ENCODE peak calls at places on chromosomes 1 and 21, in ten cellular contexts. O is astrocyte of the spinal cord; J is left ventricle myocardium inferior; I is thoracic aorta; C is foreskin fibroblast; X is PC-3; W is cardiac muscle cell; P is mammary epithelial cell; E is breast epithelium; F is CD4-positive, alpha-beta T cell. Z is an unnamed sample.

GRCh38 chr21:45848352-45848751 is 133.2 kb upstream of the COL6A1 start:
- DNase-seq in O (no peak), J (no peak), I (no peak), C (no peak), X (no peak), W (no peak), P (no peak), E (no peak), F (no peak), Z (no peak)

GRCh38 chr1:20574686-20575543 is 14.0 kb upstream of the CDA start:
- DNase-seq in O (peak; percentile 75), J (peak; percentile 87), I (no peak), C (peak; percentile 88), X (peak; percentile 87), W (peak; percentile 87), P (peak; percentile 51), E (peak; percentile 74), F (peak; percentile 35), Z (peak; percentile 75)

GRCh38 chr21:31446206-31446900 is 102.3 kb upstream of the TIAM1 start:
- DNase-seq in O (no peak), J (no peak), I (no peak), C (no peak), X (no peak), W (no peak), P (no peak), E (no peak), F (peak; percentile 32), Z (no peak)

GRCh38 chr1:31708324-31708723 is 4.5 kb upstream of the COL16A1 start:
- DNase-seq in O (peak; percentile 62), J (no peak), I (no peak), C (peak; percentile 58), X (no peak), W (no peak), P (no peak), E (no peak), F (no peak), Z (peak; percentile 52)

GRCh38 chr1:181124206-181124825 is 35.8 kb downstream of the IER5 start:
- DNase-seq in O (no peak), J (no peak), I (no peak), C (no peak), X (no peak), W (no peak), P (no peak), E (no peak), F (no peak), Z (no peak)

GRCh38 chr1:245807954-245808719 is 653.4 kb downstream of the KIF26B start:
- DNase-seq in O (no peak), J (no peak), I (no peak), C (no peak), X (no peak), W (no peak), P (no peak), E (no peak), F (no peak), Z (no peak)

GRCh38 chr1:247103777-247104591 is at the start of gene ZNF669:
- DNase-seq in O (peak; percentile 97), J (peak; percentile 97), I (peak; percentile 86), C (peak; percentile 99), X (peak; percentile 98), W (peak; percentile 97), P (peak; percentile 92), E (peak; percentile 96), F (peak; percentile 85), Z (peak; percentile 93)

GRCh38 chr21:39082656-39083376 is 100.4 kb downstream of the PSMG1 start:
- DNase-seq in O (no peak), J (no peak), I (no peak), C (no peak), X (peak; percentile 45), W (no peak), P (peak; percentile 25), E (no peak), F (no peak), Z (no peak)

GRCh38 chr1:43315963-43316737 is 15.4 kb downstream of the TIE1 start:
- DNase-seq in O (no peak), J (no peak), I (no peak), C (peak; percentile 27), X (no peak), W (peak; percentile 53), P (no peak), E (peak; percentile 30), F (no peak), Z (peak; percentile 25)

GRCh38 chr1:116477428-116477827 is 93.4 kb downstream of the CD58 start:
- DNase-seq in O (no peak), J (no peak), I (no peak), C (no peak), X (no peak), W (peak; percentile 27), P (no peak), E (no peak), F (no peak), Z (no peak)

GRCh38 chr1:14881775-14882672 is 271.5 kb upstream of the TMEM51 start:
- DNase-seq in O (no peak), J (no peak), I (no peak), C (peak; percentile 16), X (no peak), W (peak; percentile 25), P (no peak), E (no peak), F (no peak), Z (no peak)

GRCh38 chr1:220498188-220498587 is 29.7 kb upstream of the MARK1 start:
- DNase-seq in O (no peak), J (no peak), I (no peak), C (peak; percentile 39), X (peak; percentile 50), W (peak; percentile 1), P (peak; percentile 92), E (no peak), F (no peak), Z (peak; percentile 11)

GRCh38 chr1:57770772-57771171 is 346.9 kb upstream of the DAB1 start:
- DNase-seq in O (no peak), J (no peak), I (no peak), C (peak; percentile 1), X (peak; percentile 22), W (peak; percentile 4), P (peak; percentile 6), E (no peak), F (no peak), Z (no peak)
- TF ChIP-seq CTCF in O (peak; percentile 31), J (peak; percentile 36), I (no peak), C (peak; percentile 24), X (peak; percentile 26), W (peak; percentile 11), P (peak; percentile 37), E (no peak), F (peak; percentile 10), Z (peak; percentile 48)

DNA sequence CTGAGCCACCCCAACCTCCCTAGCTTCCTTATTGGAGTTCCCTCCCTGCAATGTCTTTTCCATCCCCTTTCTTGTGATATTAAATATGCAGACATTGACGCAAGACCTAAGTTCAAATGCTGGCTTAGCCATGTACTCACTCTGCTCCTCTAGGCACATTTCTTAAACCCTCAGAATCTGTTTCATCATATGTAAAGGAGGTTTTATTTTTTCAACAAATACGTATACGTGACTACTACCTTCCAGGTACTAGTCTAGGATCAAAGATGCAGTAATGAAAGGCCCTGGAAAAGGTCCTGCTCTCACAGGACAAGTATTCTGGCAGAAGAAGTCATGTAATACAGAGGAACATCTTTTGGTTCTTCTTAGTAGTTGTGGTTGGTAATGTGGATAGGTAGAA is 98.6 kb downstream of the SIPA1L2 start:
- DNase-seq in O (no peak), J (no peak), I (no peak), C (no peak), X (no peak), W (no peak), P (no peak), E (no peak), F (no peak), Z (no peak)
- TF ChIP-seq CTCF in O (no peak), J (no peak), I (no peak), C (no peak), X (no peak), W (no peak), P (no peak), E (no peak), F (no peak), Z (no peak)

DNA sequence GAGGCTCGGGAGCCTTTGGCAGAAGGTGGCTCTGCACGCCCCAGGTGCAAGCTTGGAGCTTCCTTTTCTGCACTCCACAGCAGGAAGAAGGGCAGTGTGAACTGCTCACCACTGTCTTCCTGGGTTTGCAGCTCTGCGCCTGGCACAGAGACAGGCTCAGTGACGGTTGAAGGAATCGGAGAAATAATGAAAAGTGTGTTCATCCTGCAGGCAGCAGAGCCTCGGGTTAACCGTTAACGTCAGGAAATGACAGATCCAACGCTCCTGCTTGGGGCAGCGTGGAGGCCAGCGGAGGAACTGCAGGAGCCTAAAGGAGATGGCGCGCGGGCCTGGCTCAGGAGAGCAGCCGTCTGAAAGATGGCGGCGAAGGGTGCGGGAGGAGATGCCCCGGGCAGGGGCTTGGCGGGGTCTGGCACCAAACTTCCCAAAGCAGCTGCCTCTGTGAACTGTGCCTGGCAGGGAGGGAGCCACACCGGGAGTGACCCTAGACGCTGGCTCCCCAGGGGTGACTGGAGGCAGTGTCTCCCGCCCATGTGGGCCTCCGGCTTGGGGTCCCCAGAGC is 10.9 kb upstream of the SAMD11 start:
- DNase-seq in O (no peak), J (peak; percentile 10), I (no peak), C (peak; percentile 52), X (no peak), W (peak; percentile 42), P (no peak), E (peak; percentile 48), F (no peak), Z (peak; percentile 37)
- TF ChIP-seq CTCF in O (peak; percentile 35), J (peak; percentile 10), I (no peak), C (peak; percentile 10), X (no peak), W (peak; percentile 35), P (no peak), E (no peak), F (no peak), Z (peak; percentile 34)

DNA sequence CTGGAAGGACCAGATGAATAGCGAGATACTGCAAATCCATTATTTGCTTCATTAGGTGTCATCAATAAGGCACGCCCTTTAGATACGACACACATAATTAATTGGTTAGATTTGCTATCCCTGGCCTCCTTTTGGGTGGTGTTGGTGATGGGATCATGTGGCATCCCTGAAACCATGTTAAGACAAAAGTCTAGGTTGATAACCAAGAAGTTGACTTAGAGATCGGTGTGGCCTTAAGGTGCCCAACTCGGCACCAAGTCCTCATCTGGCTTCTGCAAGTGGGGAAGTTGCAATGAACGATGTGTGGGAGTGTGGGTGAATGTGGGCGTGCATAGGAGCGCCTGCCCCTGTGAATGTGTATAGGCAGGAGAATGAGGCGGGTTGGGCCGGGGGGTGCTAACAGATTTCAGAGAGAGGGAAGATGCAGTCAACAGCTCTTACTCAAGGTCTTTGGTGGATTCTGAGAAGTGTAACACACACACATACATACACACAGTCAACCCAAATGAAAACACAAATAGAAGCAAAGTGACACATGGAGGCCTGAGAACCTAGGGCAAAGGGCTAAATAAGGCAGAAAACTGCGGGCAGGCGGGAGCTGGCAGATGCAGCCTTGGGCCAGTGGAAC is 415.7 kb upstream of the ESRRG start:
- DNase-seq in O (no peak), J (no peak), I (no peak), C (no peak), X (no peak), W (no peak), P (no peak), E (no peak), F (no peak), Z (no peak)
- TF ChIP-seq CTCF in O (no peak), J (no peak), I (no peak), C (no peak), X (no peak), W (no peak), P (no peak), E (no peak), F (no peak), Z (no peak)

DNA sequence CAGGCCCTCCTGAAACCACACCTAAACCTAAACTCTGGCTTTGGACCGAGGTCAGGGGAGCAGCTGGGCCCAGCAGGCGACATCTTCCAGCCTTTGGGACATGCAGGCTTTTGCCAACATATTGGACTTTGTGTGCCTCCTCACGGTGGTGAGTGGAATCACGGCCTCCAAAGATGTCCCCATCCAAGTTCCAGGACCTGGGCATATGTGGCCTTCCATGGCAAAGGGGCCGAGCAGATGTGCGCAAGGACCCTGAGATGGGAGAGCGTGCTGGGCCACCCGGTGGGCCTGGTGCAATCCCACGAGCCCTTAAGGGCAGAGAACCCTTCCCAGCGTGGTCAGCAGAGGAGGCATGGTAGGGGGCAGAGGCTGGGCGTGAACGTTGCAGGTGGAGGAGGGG is 160.8 kb upstream of the C1orf174 start:
- DNase-seq in O (no peak), J (no peak), I (no peak), C (no peak), X (no peak), W (no peak), P (no peak), E (no peak), F (no peak), Z (no peak)
- TF ChIP-seq CTCF in O (no peak), J (no peak), I (no peak), C (no peak), X (no peak), W (no peak), P (no peak), E (no peak), F (no peak), Z (no peak)

Z was measured in AG10803.